ENCODE peak calls at places on chromosomes 11 and 22, in ten cellular contexts. One of them, this sample, is unnamed.

GRCh38 chr11:37946155-37946766 is 1348.2 kb upstream of the RAG2 start:
- DNase-seq in pulmonary artery endothelial cell: peak
- DNase-seq in activated CD4-positive, alpha-beta T cell treated with anti-CD3 and anti-CD28 coated beads for 36 hours: peak
- DNase-seq in NCI-H1694 treated with DMSO at 0.1 percent for 48 hours: peak
- DNase-seq in brain pericyte: peak
- DNase-seq in astrocyte of the cerebellum: peak
- DNase-seq in iPS-NIHi11: peak
- DNase-seq in heart right ventricle: no peak
- DNase-seq in stimulated activated CD4-positive, alpha-beta T cell treated with anti-CD3 and anti-CD28 coated beads, Interleukin-15, amount 100 ng/mL, for 1 hour: no peak
- DNase-seq in body of pancreas: peak
- DNase-seq in this sample: peak

GRCh38 chr11:121194731-121195596 is 93.9 kb downstream of the TECTA start:
- DNase-seq in body of pancreas: peak
- DNase-seq in heart right ventricle: no peak
- DNase-seq in activated CD4-positive, alpha-beta T cell treated with anti-CD3 and anti-CD28 coated beads for 36 hours: peak
- DNase-seq in astrocyte of the cerebellum: peak
- DNase-seq in brain pericyte: peak
- DNase-seq in pulmonary artery endothelial cell: peak
- DNase-seq in stimulated activated CD4-positive, alpha-beta T cell treated with anti-CD3 and anti-CD28 coated beads, Interleukin-15, amount 100 ng/mL, for 1 hour: no peak
- DNase-seq in iPS-NIHi11: peak
- DNase-seq in NCI-H1694 treated with DMSO at 0.1 percent for 48 hours: peak
- DNase-seq in this sample: peak

GRCh38 chr22:37525073-37525745 is 6.0 kb upstream of the CARD10 start:
- DNase-seq in NCI-H1694 treated with DMSO at 0.1 percent for 48 hours: no peak
- DNase-seq in brain pericyte: no peak
- DNase-seq in pulmonary artery endothelial cell: no peak
- DNase-seq in activated CD4-positive, alpha-beta T cell treated with anti-CD3 and anti-CD28 coated beads for 36 hours: peak
- DNase-seq in astrocyte of the cerebellum: no peak
- DNase-seq in body of pancreas: no peak
- DNase-seq in stimulated activated CD4-positive, alpha-beta T cell treated with anti-CD3 and anti-CD28 coated beads, Interleukin-15, amount 100 ng/mL, for 1 hour: no peak
- DNase-seq in iPS-NIHi11: no peak
- DNase-seq in heart right ventricle: no peak
- DNase-seq in this sample: peak

GRCh38 chr11:1422481-1422880 is 32.7 kb downstream of the BRSK2 start:
- DNase-seq in iPS-NIHi11: peak
- DNase-seq in heart right ventricle: no peak
- DNase-seq in activated CD4-positive, alpha-beta T cell treated with anti-CD3 and anti-CD28 coated beads for 36 hours: no peak
- DNase-seq in pulmonary artery endothelial cell: no peak
- DNase-seq in brain pericyte: no peak
- DNase-seq in stimulated activated CD4-positive, alpha-beta T cell treated with anti-CD3 and anti-CD28 coated beads, Interleukin-15, amount 100 ng/mL, for 1 hour: no peak
- DNase-seq in NCI-H1694 treated with DMSO at 0.1 percent for 48 hours: no peak
- DNase-seq in body of pancreas: peak
- DNase-seq in astrocyte of the cerebellum: no peak
- DNase-seq in this sample: no peak

GRCh38 chr22:43827926-43828710 is 16.0 kb upstream of the EFCAB6 start:
- DNase-seq in activated CD4-positive, alpha-beta T cell treated with anti-CD3 and anti-CD28 coated beads for 36 hours: no peak
- DNase-seq in brain pericyte: no peak
- DNase-seq in body of pancreas: no peak
- DNase-seq in astrocyte of the cerebellum: no peak
- DNase-seq in iPS-NIHi11: no peak
- DNase-seq in NCI-H1694 treated with DMSO at 0.1 percent for 48 hours: no peak
- DNase-seq in stimulated activated CD4-positive, alpha-beta T cell treated with anti-CD3 and anti-CD28 coated beads, Interleukin-15, amount 100 ng/mL, for 1 hour: no peak
- DNase-seq in pulmonary artery endothelial cell: no peak
- DNase-seq in heart right ventricle: no peak
- DNase-seq in this sample: no peak

GRCh38 chr11:19913236-19913892 is 200.7 kb downstream of the NAV2 start:
- DNase-seq in NCI-H1694 treated with DMSO at 0.1 percent for 48 hours: no peak
- DNase-seq in activated CD4-positive, alpha-beta T cell treated with anti-CD3 and anti-CD28 coated beads for 36 hours: no peak
- DNase-seq in pulmonary artery endothelial cell: no peak
- DNase-seq in brain pericyte: no peak
- DNase-seq in astrocyte of the cerebellum: no peak
- DNase-seq in heart right ventricle: no peak
- DNase-seq in iPS-NIHi11: no peak
- DNase-seq in stimulated activated CD4-positive, alpha-beta T cell treated with anti-CD3 and anti-CD28 coated beads, Interleukin-15, amount 100 ng/mL, for 1 hour: no peak
- DNase-seq in body of pancreas: peak
- DNase-seq in this sample: no peak

GRCh38 chr11:86069408-86070086 is 663 bp upstream of the PICALM start:
- DNase-seq in pulmonary artery endothelial cell: peak
- DNase-seq in activated CD4-positive, alpha-beta T cell treated with anti-CD3 and anti-CD28 coated beads for 36 hours: no peak
- DNase-seq in astrocyte of the cerebellum: peak
- DNase-seq in stimulated activated CD4-positive, alpha-beta T cell treated with anti-CD3 and anti-CD28 coated beads, Interleukin-15, amount 100 ng/mL, for 1 hour: no peak
- DNase-seq in iPS-NIHi11: peak
- DNase-seq in brain pericyte: no peak
- DNase-seq in NCI-H1694 treated with DMSO at 0.1 percent for 48 hours: no peak
- DNase-seq in heart right ventricle: no peak
- DNase-seq in body of pancreas: peak
- DNase-seq in this sample: peak

GRCh38 chr11:87878373-87878779 is 296.9 kb downstream of the RAB38 start:
- DNase-seq in stimulated activated CD4-positive, alpha-beta T cell treated with anti-CD3 and anti-CD28 coated beads, Interleukin-15, amount 100 ng/mL, for 1 hour: no peak
- DNase-seq in iPS-NIHi11: peak
- DNase-seq in body of pancreas: peak
- DNase-seq in NCI-H1694 treated with DMSO at 0.1 percent for 48 hours: peak
- DNase-seq in brain pericyte: no peak
- DNase-seq in heart right ventricle: no peak
- DNase-seq in activated CD4-positive, alpha-beta T cell treated with anti-CD3 and anti-CD28 coated beads for 36 hours: peak
- DNase-seq in astrocyte of the cerebellum: peak
- DNase-seq in pulmonary artery endothelial cell: peak
- DNase-seq in this sample: peak

GRCh38 chr11:10865837-10866270 is 8.0 kb upstream of the ZBED5 start:
- DNase-seq in iPS-NIHi11: no peak
- DNase-seq in stimulated activated CD4-positive, alpha-beta T cell treated with anti-CD3 and anti-CD28 coated beads, Interleukin-15, amount 100 ng/mL, for 1 hour: no peak
- DNase-seq in body of pancreas: no peak
- DNase-seq in activated CD4-positive, alpha-beta T cell treated with anti-CD3 and anti-CD28 coated beads for 36 hours: no peak
- DNase-seq in heart right ventricle: no peak
- DNase-seq in pulmonary artery endothelial cell: no peak
- DNase-seq in astrocyte of the cerebellum: no peak
- DNase-seq in NCI-H1694 treated with DMSO at 0.1 percent for 48 hours: no peak
- DNase-seq in brain pericyte: no peak
- DNase-seq in this sample: no peak

This sample was measured in dermis microvascular lymphatic vessel endothelial cell.